ENCODE peak calls at places on chromosomes 1 and 21, in ten cellular contexts. E is A172; S is epithelial cell of esophagus; P is T follicular helper cell; K is activated naive CD4-positive, alpha-beta T cell treated with anti-CD3 and anti-CD28 coated beads for 36 hours; W is thoracic aorta; M is hepatic stellate cell; N is kidney epithelial cell; F is kidney; O is tibial artery. J is an unnamed sample.

GRCh38 chr1:37987679-37988078 is 2.1 kb downstream of the SF3A3 start:
- DNase-seq in N (no peak), P (no peak), E (no peak), O (no peak), M (no peak), W (no peak), F (no peak), K (no peak), S (no peak), J (no peak)

GRCh38 chr1:228809621-228810313 is 74.5 kb downstream of the RHOU start:
- DNase-seq in S (peak), F (peak), E (no peak), K (peak), M (no peak), W (no peak), O (no peak), P (no peak), N (no peak), J (peak)

GRCh38 chr1:232904566-232904965 is 45.8 kb upstream of the NTPCR start:
- DNase-seq in W (no peak), P (no peak), O (no peak), K (no peak), F (no peak), E (peak), N (peak), M (no peak), S (peak), J (no peak)

GRCh38 chr1:16073490-16074104 is at the start of gene FAM131C:
- DNase-seq in W (no peak), E (no peak), F (no peak), K (peak), S (peak), N (no peak), M (peak), P (no peak), O (no peak), J (peak)

GRCh38 chr1:54614024-54614423 is 9.3 kb downstream of the FAM151A start:
- DNase-seq in K (no peak), O (no peak), N (no peak), S (no peak), M (no peak), E (no peak), P (no peak), W (no peak), F (peak), J (no peak)

GRCh38 chr1:241639040-241639652 is 1.0 kb downstream of the CHML start:
- DNase-seq in W (no peak), E (no peak), S (peak), M (no peak), N (no peak), O (no peak), P (no peak), K (no peak), F (no peak), J (no peak)

GRCh38 chr1:112251766-112252506 is 144.1 kb upstream of the CTTNBP2NL start:
- DNase-seq in W (no peak), N (no peak), F (no peak), E (peak), M (peak), K (no peak), O (no peak), S (peak), P (no peak), J (no peak)

GRCh38 chr1:212637902-212638301 is 29.3 kb downstream of the ATF3 start:
- DNase-seq in K (no peak), O (no peak), E (no peak), F (no peak), M (peak), W (no peak), S (no peak), P (no peak), N (no peak), J (no peak)

GRCh38 chr1:179082308-179083030 is 599 bp downstream of the TOR3A start:
- DNase-seq in P (peak), O (no peak), E (peak), F (no peak), K (peak), M (peak), S (peak), N (no peak), W (no peak), J (peak)

GRCh38 chr1:18641005-18641941 is 10.6 kb downstream of the PAX7 start:
- DNase-seq in F (no peak), M (no peak), N (no peak), S (no peak), P (no peak), K (no peak), W (no peak), E (no peak), O (no peak), J (no peak)

GRCh38 chr1:195733826-195734225 is 874.4 kb downstream of the KCNT2 start:
- DNase-seq in N (no peak), E (peak), S (peak), P (no peak), O (no peak), F (no peak), M (no peak), K (no peak), W (no peak), J (peak)

GRCh38 chr1:57325117-57325516 is 98.7 kb downstream of the DAB1 start:
- DNase-seq in S (no peak), O (no peak), F (no peak), K (no peak), E (no peak), W (no peak), N (no peak), P (no peak), M (no peak), J (no peak)

GRCh38 chr1:222928212-222928611 is 113.4 kb downstream of the DISP1 start:
- DNase-seq in N (no peak), F (no peak), P (no peak), W (no peak), K (no peak), S (peak), O (no peak), E (no peak), M (peak), J (peak)

GRCh38 chr1:229116114-229116513 is 154.8 kb upstream of the RAB4A start:
- DNase-seq in N (no peak), W (no peak), O (no peak), M (no peak), F (no peak), S (no peak), E (no peak), P (no peak), K (no peak), J (no peak)

GRCh38 chr1:65238010-65238409 is 71.3 kb upstream of the DNAJC6 start:
- DNase-seq in M (no peak), W (no peak), S (no peak), F (no peak), E (no peak), P (no peak), O (no peak), N (no peak), K (no peak), J (no peak)

GRCh38 chr1:87968259-87968955 is 639.7 kb downstream of the LMO4 start:
- DNase-seq in O (peak), W (peak), S (no peak), F (no peak), P (no peak), E (peak), K (no peak), M (no peak), N (peak), J (peak)

GRCh38 chr21:42367379-42368165 is 1.2 kb upstream of the TFF1 start:
- DNase-seq in E (no peak), K (no peak), S (no peak), F (no peak), N (no peak), O (no peak), W (no peak), M (no peak), P (no peak), J (no peak)

GRCh38 chr21:42754270-42754933 is 101.0 kb downstream of the PDE9A start:
- DNase-seq in N (no peak), K (no peak), P (no peak), W (no peak), O (no peak), F (peak), E (no peak), S (no peak), M (no peak), J (no peak)

GRCh38 chr1:110554871-110555801 is 36.2 kb upstream of the KCNA10 start:
- DNase-seq in P (peak), W (peak), K (peak), M (peak), F (peak), E (no peak), O (peak), S (peak), N (no peak), J (peak)

GRCh38 chr1:22317231-22317919 is 134.3 kb upstream of the ZBTB40 start:
- DNase-seq in S (no peak), M (no peak), K (peak), F (peak), E (no peak), P (no peak), O (no peak), N (no peak), W (no peak), J (peak)

GRCh38 chr21:45016491-45017375 is 57.6 kb upstream of the ADARB1 start:
- DNase-seq in F (peak), P (no peak), E (no peak), K (no peak), M (no peak), O (peak), N (no peak), S (no peak), W (no peak), J (no peak)

GRCh38 chr1:67682659-67683197 is 2.3 kb upstream of the GADD45A start:
- DNase-seq in N (peak), P (no peak), F (no peak), K (no peak), E (peak), W (no peak), S (peak), M (peak), O (no peak), J (no peak)

GRCh38 chr1:221431068-221431651 is 310.7 kb downstream of the DUSP10 start:
- DNase-seq in E (peak), P (no peak), O (no peak), W (no peak), K (no peak), N (no peak), M (no peak), F (no peak), S (no peak), J (no peak)

GRCh38 chr1:228393268-228393699 is 13.4 kb downstream of the TRIM11 start:
- DNase-seq in N (no peak), W (no peak), K (no peak), E (peak), O (peak), S (peak), P (no peak), M (no peak), F (peak), J (peak)

GRCh38 chr1:84853743-84854721 is 39.0 kb downstream of the LPAR3 start:
- DNase-seq in P (no peak), F (no peak), M (peak), K (peak), E (peak), O (no peak), S (peak), W (no peak), N (peak), J (no peak)

GRCh38 chr1:189606795-189607476 is 870.7 kb downstream of the BRINP3 start:
- DNase-seq in N (peak), S (peak), K (no peak), F (no peak), W (no peak), O (no peak), M (no peak), P (no peak), E (peak), J (no peak)

GRCh38 chr1:190168116-190168515 is 309.5 kb downstream of the BRINP3 start:
- DNase-seq in K (no peak), S (peak), P (no peak), F (no peak), W (no peak), N (peak), O (no peak), M (no peak), E (peak), J (no peak)

GRCh38 chr1:6991271-6991670 is 206.0 kb downstream of the CAMTA1 start:
- DNase-seq in S (peak), K (no peak), M (peak), W (no peak), P (no peak), O (no peak), F (no peak), E (peak), N (peak), J (no peak)

GRCh38 chr1:157966034-157966671 is 27.3 kb upstream of the KIRREL1 start:
- DNase-seq in F (peak), N (peak), M (no peak), P (no peak), E (peak), S (no peak), W (no peak), O (no peak), K (no peak), J (peak)

GRCh38 chr21:16587671-16588379 is 858.0 kb downstream of the USP25 start:
- DNase-seq in E (peak), W (no peak), K (no peak), S (peak), N (no peak), M (no peak), F (peak), P (no peak), O (no peak), J (peak)

GRCh38 chr1:110235839-110236682 is 25.9 kb downstream of the KCNC4 start:
- DNase-seq in N (peak), M (peak), S (peak), F (peak), E (peak), K (peak), W (no peak), P (no peak), O (no peak), J (no peak)

GRCh38 chr1:68770817-68771216 is 273.9 kb upstream of the DEPDC1 start:
- DNase-seq in E (no peak), N (no peak), P (no peak), W (no peak), K (no peak), M (no peak), F (no peak), O (no peak), S (no peak), J (no peak)

GRCh38 chr1:6414443-6414844 is 5.3 kb downstream of the HES2 start:
- DNase-seq in K (peak), S (peak), M (peak), O (no peak), N (peak), F (no peak), W (no peak), P (peak), E (no peak), J (peak)

GRCh38 chr1:189597083-189597482 is 880.6 kb downstream of the BRINP3 start:
- DNase-seq in S (peak), N (no peak), F (no peak), O (no peak), K (no peak), E (no peak), P (no peak), M (no peak), W (no peak), J (no peak)

GRCh38 chr1:116475850-116476218 is 95.0 kb downstream of the CD58 start:
- DNase-seq in E (no peak), W (no peak), F (no peak), M (no peak), N (no peak), P (no peak), S (no peak), K (no peak), O (no peak), J (no peak)

GRCh38 chr21:35637431-35637830 is 422.9 kb downstream of the SETD4 start:
- DNase-seq in F (no peak), S (peak), O (peak), M (no peak), K (no peak), N (no peak), E (peak), W (no peak), P (no peak), J (no peak)